ENCODE peak calls at places on chromosome 5, in nine cellular contexts. N, W, L, A, K, X, E, U and Y are unnamed samples.

GRCh38 chr5:144276034-144276822 is 105.6 kb downstream of the KCTD16 start:
- DNase-seq in N (no peak), W (no peak), L (peak), A (no peak), K (no peak), X (no peak), E (peak), U (no peak), Y (no peak)

GRCh38 chr5:140556438-140556837 is 835 bp downstream of the SRA1 start:
- DNase-seq in N (no peak), W (no peak), L (no peak), A (no peak), K (no peak), X (no peak), E (no peak), U (no peak), Y (no peak)

GRCh38 chr5:2200261-2200965 is 317.7 kb upstream of the IRX4 start:
- DNase-seq in N (no peak), W (no peak), L (no peak), A (no peak), K (no peak), X (no peak), E (no peak), U (no peak), Y (no peak)

GRCh38 chr5:132451387-132451786 is 39.2 kb downstream of the IRF1 start:
- DNase-seq in N (no peak), W (no peak), L (no peak), A (no peak), K (no peak), X (no peak), E (peak), U (no peak), Y (peak)

GRCh38 chr5:113382736-113383135 is 52.1 kb downstream of the TSSK1B start:
- DNase-seq in N (no peak), W (no peak), L (no peak), A (no peak), K (no peak), X (no peak), E (no peak), U (no peak), Y (no peak)

GRCh38 chr5:179288101-179288808 is 57.0 kb downstream of the ADAMTS2 start:
- DNase-seq in N (no peak), W (no peak), L (no peak), A (no peak), K (no peak), X (no peak), E (no peak), U (no peak), Y (no peak)

GRCh38 chr5:134784946-134785620 is 26.5 kb downstream of the DDX46 start:
- DNase-seq in N (no peak), W (no peak), L (no peak), A (no peak), K (no peak), X (no peak), E (peak), U (no peak), Y (no peak)

GRCh38 chr5:91144491-91145232 is 238.5 kb downstream of the ARRDC3 start:
- DNase-seq in N (no peak), W (no peak), L (no peak), A (no peak), K (no peak), X (no peak), E (no peak), U (no peak), Y (no peak)

GRCh38 chr5:131541071-131541470 is 94.0 kb downstream of the RAPGEF6 start:
- DNase-seq in N (no peak), W (no peak), L (no peak), A (no peak), K (no peak), X (no peak), E (no peak), U (no peak), Y (no peak)

DNA sequence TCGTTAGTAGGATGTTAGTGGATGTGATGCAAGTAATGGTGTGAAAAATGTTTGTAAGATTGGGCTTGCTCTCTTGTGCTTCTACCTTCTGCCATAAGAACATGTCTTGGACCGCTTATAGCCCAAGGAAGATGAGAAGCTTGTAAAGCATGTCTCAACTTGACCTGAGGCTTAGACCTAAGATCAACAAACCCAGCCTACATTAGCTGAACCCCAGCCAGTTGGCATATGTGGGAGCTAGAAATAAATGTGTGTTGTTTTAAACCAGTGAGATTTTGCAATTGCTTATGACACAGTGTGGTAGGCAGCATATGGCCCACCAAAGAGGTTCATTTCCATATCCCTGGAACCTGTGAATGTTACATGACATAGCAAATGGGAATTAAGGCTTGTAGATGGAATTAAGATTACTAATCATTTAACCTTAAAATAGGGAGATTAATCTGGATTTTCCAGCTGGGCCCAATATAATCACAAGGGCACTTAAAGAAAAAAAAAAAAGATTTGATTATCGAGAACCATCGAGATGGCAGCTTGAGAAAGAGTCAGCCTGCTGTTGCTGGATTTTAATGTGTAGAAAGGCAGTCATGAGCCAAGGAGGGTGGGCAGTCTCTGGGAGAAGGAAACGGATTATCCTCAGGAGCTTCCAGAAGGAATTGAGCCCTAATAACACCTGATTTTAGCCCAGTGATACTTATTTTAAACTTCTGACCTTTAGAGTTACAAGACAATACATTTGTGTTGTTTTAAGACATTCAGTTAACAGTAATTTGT is 27.3 kb upstream of the EDIL3 start:
- DNase-seq in N (no peak), W (no peak), L (no peak), A (no peak), K (no peak), X (no peak), E (no peak), U (no peak), Y (no peak)
- TF ChIP-seq CTCF in N (no peak), W (no peak), L (no peak), A (no peak), K (no peak), X (no peak), E (no peak), U (no peak), Y (no peak)

DNA sequence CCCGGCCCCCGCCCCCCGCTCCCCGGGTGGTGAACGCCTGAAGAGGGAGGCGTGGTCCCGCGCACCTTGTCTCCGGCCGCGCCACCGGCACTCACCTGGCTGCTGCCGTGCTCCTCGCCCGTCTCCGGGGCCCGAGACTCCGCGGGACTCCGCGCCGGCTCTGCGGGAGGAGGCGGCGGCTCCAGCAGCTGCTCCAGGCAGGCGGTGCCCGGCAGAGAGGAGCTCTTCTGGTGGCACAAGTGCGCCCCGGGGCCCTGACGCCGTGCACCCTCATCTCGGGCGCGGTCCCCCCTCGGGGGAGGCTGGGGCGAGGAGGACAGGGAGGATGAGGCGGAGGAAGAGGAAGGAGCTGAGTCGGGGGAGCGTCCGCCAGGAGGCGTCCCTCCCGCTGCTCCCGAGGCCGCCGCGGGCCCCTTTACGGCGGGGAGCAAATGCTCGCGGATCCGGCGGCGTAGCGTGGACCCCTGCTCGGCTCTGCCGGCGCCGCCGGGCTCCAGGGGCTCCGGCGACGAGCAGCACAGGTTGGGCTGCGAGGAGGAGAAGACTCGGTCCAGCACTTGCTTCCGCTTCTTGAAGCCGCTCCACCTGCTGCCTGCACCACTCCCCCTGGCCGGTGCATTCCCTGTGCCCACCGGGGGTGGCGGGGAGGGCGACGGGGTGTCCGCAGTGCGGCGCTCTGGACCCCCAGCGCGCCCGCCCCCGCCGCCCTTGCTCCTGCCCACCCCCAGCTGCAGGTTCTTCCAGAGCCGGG is 958 bp downstream of the MCTP1 start:
- DNase-seq in N (peak), W (no peak), L (no peak), A (peak), K (no peak), X (no peak), E (no peak), U (no peak), Y (no peak)
- TF ChIP-seq CTCF in N (no peak), W (peak), L (peak), A (no peak), K (peak), X (peak), E (peak), U (peak), Y (no peak)

GRCh38 chr5:43514816-43515677 is at the start of gene C5orf34:
- DNase-seq in N (peak), W (peak), L (peak), A (peak), K (peak), X (peak), E (peak), U (peak), Y (peak)
- TF ChIP-seq CTCF in N (no peak), W (no peak), L (no peak), A (no peak), K (peak), X (no peak), E (peak), U (no peak), Y (no peak)

GRCh38 chr5:135990518-135991240 is 35.9 kb upstream of the LECT2 start:
- DNase-seq in N (no peak), W (no peak), L (no peak), A (no peak), K (no peak), X (no peak), E (no peak), U (no peak), Y (no peak)
- TF ChIP-seq CTCF in N (no peak), W (no peak), L (no peak), A (no peak), K (no peak), X (no peak), E (no peak), U (no peak), Y (no peak)

DNA sequence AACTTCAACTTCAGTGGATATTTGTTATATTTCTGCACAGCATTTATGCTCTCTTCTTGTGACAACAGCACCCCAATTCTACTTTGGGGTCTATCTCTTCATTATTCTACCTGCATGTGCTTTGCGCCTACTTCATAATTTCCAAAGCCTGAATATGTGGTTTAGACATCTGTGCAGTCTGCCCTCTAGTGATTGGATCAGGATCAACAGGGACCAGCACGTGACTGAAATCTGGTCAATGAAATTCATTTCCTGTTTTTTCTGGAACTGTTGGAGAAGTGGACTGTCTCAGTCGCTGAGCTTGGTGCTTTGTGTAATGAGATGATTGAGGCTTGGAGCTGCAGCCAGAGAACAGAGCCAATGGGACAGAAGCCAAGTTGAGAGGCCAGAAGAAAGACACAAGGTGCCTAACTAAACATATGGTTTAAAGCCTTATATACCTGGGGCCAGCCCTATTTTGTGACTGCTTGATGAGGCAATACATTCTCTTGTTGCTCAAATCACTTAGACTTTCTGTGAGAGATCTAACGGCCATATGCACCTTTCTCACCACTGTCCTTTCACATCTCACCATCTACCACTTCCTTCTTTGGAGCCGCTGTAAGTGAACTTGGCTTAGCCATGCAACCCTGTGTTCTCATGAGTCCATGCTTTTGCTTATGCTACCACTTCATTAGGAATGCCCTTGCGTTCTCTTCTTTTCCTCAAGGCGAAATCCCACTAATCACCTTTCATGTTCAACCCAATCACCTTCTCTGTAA is 68.8 kb upstream of the PPP2R2B start:
- DNase-seq in N (no peak), W (no peak), L (no peak), A (peak), K (no peak), X (no peak), E (peak), U (no peak), Y (no peak)
- TF ChIP-seq CTCF in N (no peak), W (no peak), L (peak), A (peak), K (peak), X (no peak), E (peak), U (peak), Y (peak)

GRCh38 chr5:77560677-77561263 is 68.7 kb upstream of the WDR41 start:
- DNase-seq in N (no peak), W (no peak), L (peak), A (no peak), K (no peak), X (no peak), E (peak), U (no peak), Y (no peak)
- TF ChIP-seq CTCF in N (no peak), W (peak), L (peak), A (peak), K (peak), X (no peak), E (peak), U (peak), Y (no peak)

GRCh38 chr5:141560141-141560540 is 58.7 kb downstream of the DIAPH1 start:
- DNase-seq in N (no peak), W (no peak), L (no peak), A (no peak), K (peak), X (no peak), E (no peak), U (no peak), Y (no peak)

GRCh38 chr5:141560725-141561483 is 57.9 kb downstream of the DIAPH1 start:
- DNase-seq in N (no peak), W (peak), L (peak), A (peak), K (peak), X (peak), E (peak), U (peak), Y (no peak)

GRCh38 chr5:141559481-141559880 is 59.3 kb downstream of the DIAPH1 start:
- DNase-seq in N (no peak), W (no peak), L (peak), A (no peak), K (peak), X (peak), E (peak), U (no peak), Y (no peak)

GRCh38 chr5:141557681-141558136 is 61.1 kb downstream of the DIAPH1 start:
- DNase-seq in N (peak), W (peak), L (peak), A (peak), K (peak), X (peak), E (peak), U (peak), Y (peak)

DNA sequence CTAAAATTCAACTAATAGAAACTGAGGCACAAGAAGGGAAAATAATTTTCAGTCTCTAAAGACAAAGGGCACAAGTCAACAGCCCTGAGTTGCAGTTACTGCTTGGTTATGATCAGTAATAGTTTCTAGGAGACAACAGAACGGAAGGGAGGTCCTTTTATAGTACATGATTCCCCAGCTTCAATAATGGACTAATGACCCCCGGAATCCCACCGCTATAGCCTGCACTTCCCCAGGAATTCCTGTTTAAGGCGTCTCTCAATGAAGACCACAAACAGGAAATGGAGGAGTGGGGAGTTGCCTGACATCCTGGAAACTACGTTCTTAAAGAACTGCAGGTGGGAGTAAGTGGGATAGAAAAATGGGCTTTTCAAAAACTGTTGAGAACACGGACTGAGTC is 60.6 kb downstream of the DIAPH1 start:
- DNase-seq in N (no peak), W (no peak), L (no peak), A (no peak), K (no peak), X (no peak), E (no peak), U (no peak), Y (no peak)
- TF ChIP-seq CTCF in N (no peak), W (no peak), L (no peak), A (no peak), K (no peak), X (no peak), E (peak), U (no peak), Y (peak)

DNA sequence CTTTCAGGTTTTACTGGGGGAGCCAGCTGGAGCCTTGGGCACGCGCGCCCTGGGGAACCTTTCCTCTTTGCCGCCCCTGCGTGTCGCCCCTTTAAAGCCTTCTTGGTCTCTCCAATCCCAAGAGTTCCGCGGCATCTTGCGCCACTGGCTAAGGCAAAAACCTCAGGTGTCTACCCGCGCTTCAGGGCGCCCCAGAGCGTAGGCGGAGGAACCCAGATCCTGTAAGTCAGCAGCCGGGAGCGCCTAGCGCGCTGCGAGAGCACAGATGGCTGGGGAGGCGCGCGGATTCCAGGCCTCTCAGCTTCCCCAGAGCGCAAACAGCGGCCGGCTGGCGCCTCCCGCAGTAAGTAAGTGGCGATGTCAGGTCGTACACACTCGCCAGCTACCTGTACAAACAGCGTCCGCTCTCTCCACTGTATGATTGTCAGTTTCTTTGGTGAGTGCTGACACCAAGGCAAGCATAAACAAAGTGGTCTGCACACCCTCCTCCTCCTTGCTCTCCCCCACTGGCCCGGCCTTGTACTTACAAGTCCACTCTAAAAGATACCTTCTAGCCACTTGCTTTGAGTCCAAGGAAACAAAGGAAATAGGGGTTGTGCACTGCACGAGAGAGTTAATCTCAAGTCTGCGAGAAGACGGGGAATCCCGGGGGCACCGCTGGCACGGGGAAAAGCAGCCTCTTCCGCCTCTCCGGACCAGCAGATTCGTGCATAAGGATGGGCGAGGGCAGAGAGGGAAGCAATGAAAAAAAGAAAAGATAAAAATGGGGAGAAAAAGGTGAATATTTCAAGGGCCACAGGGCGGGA is 2.9 kb downstream of the HTR1A start:
- DNase-seq in N (no peak), W (no peak), L (no peak), A (peak), K (no peak), X (no peak), E (no peak), U (no peak), Y (no peak)
- TF ChIP-seq CTCF in N (no peak), W (no peak), L (no peak), A (peak), K (no peak), X (no peak), E (no peak), U (no peak), Y (no peak)